ENCODE peak calls at places on chromosomes 2 and 18, in nine cellular contexts. One of them, this sample, is unnamed.

GRCh38 chr2:67479256-67479655 is 82.1 kb downstream of the ETAA1 start:
- DNase-seq in upper lobe of right lung: no peak
- DNase-seq in effector memory CD4-positive, alpha-beta T cell: no peak
- DNase-seq in HCT116: no peak
- DNase-seq in colonic mucosa: no peak
- DNase-seq in lower lobe of right lung: no peak
- DNase-seq in mammary epithelial cell: no peak
- DNase-seq in right cardiac atrium: no peak
- DNase-seq in ovary: no peak
- DNase-seq in this sample: no peak

GRCh38 chr2:172168917-172169346 is 66.2 kb upstream of the DLX2 start:
- DNase-seq in right cardiac atrium: no peak
- DNase-seq in ovary: no peak
- DNase-seq in effector memory CD4-positive, alpha-beta T cell: no peak
- DNase-seq in HCT116: no peak
- DNase-seq in upper lobe of right lung: no peak
- DNase-seq in colonic mucosa: no peak
- DNase-seq in mammary epithelial cell: peak; percentile 33
- DNase-seq in lower lobe of right lung: no peak
- DNase-seq in this sample: no peak

GRCh38 chr2:206084870-206085741 is 868 bp downstream of the INO80D start:
- DNase-seq in ovary: peak; percentile 50
- DNase-seq in right cardiac atrium: peak; percentile 81
- DNase-seq in HCT116: no peak
- DNase-seq in mammary epithelial cell: peak; percentile 24
- DNase-seq in effector memory CD4-positive, alpha-beta T cell: peak; percentile 32
- DNase-seq in lower lobe of right lung: peak; percentile 60
- DNase-seq in colonic mucosa: peak; percentile 53
- DNase-seq in upper lobe of right lung: peak; percentile 80
- DNase-seq in this sample: peak; percentile 57

GRCh38 chr2:6877402-6878305 is at the start of gene RSAD2:
- DNase-seq in mammary epithelial cell: peak; percentile 71
- DNase-seq in right cardiac atrium: no peak
- DNase-seq in ovary: peak; percentile 49
- DNase-seq in lower lobe of right lung: peak; percentile 47
- DNase-seq in colonic mucosa: peak; percentile 33
- DNase-seq in HCT116: no peak
- DNase-seq in upper lobe of right lung: no peak
- DNase-seq in effector memory CD4-positive, alpha-beta T cell: no peak
- DNase-seq in this sample: no peak

GRCh38 chr2:171390941-171391516 is 42.8 kb downstream of the METTL8 start:
- DNase-seq in mammary epithelial cell: peak; percentile 77
- DNase-seq in HCT116: no peak
- DNase-seq in right cardiac atrium: no peak
- DNase-seq in ovary: no peak
- DNase-seq in upper lobe of right lung: no peak
- DNase-seq in colonic mucosa: no peak
- DNase-seq in effector memory CD4-positive, alpha-beta T cell: no peak
- DNase-seq in lower lobe of right lung: no peak
- DNase-seq in this sample: peak; percentile 87

GRCh38 chr2:72289283-72289682 is 141.6 kb upstream of the CYP26B1 start:
- DNase-seq in ovary: no peak
- DNase-seq in colonic mucosa: no peak
- DNase-seq in effector memory CD4-positive, alpha-beta T cell: no peak
- DNase-seq in right cardiac atrium: no peak
- DNase-seq in mammary epithelial cell: no peak
- DNase-seq in HCT116: no peak
- DNase-seq in upper lobe of right lung: no peak
- DNase-seq in lower lobe of right lung: no peak
- DNase-seq in this sample: no peak

GRCh38 chr2:100856732-100857131 is 36.8 kb downstream of the NPAS2 start:
- DNase-seq in lower lobe of right lung: no peak
- DNase-seq in ovary: no peak
- DNase-seq in colonic mucosa: peak; percentile 60
- DNase-seq in HCT116: no peak
- DNase-seq in mammary epithelial cell: no peak
- DNase-seq in effector memory CD4-positive, alpha-beta T cell: no peak
- DNase-seq in upper lobe of right lung: no peak
- DNase-seq in right cardiac atrium: no peak
- DNase-seq in this sample: no peak

GRCh38 chr18:5419601-5420000 is 124.1 kb upstream of the ZBTB14 start:
- DNase-seq in colonic mucosa: no peak
- DNase-seq in mammary epithelial cell: no peak
- DNase-seq in upper lobe of right lung: no peak
- DNase-seq in right cardiac atrium: no peak
- DNase-seq in ovary: no peak
- DNase-seq in lower lobe of right lung: no peak
- DNase-seq in HCT116: no peak
- DNase-seq in effector memory CD4-positive, alpha-beta T cell: no peak
- DNase-seq in this sample: no peak

GRCh38 chr2:220227272-220227920 is 600.0 kb downstream of the SLC4A3 start:
- DNase-seq in effector memory CD4-positive, alpha-beta T cell: no peak
- DNase-seq in right cardiac atrium: no peak
- DNase-seq in mammary epithelial cell: peak; percentile 50
- DNase-seq in ovary: no peak
- DNase-seq in HCT116: no peak
- DNase-seq in upper lobe of right lung: no peak
- DNase-seq in lower lobe of right lung: no peak
- DNase-seq in colonic mucosa: no peak
- DNase-seq in this sample: no peak
- H3K4me1 ChIP-seq in effector memory CD4-positive, alpha-beta T cell: no peaks in the 10 kb centered on the region
- H3K4me1 ChIP-seq in right cardiac atrium: no peaks in the 10 kb centered on the region
- H3K4me1 ChIP-seq in mammary epithelial cell: peaks cover 58% of the 10 kb centered on the region
- H3K4me1 ChIP-seq in ovary: no peaks in the 10 kb centered on the region
- H3K4me1 ChIP-seq in HCT116: peaks cover 81% of the 10 kb centered on the region
- H3K4me1 ChIP-seq in upper lobe of right lung: no peaks in the 10 kb centered on the region
- H3K4me1 ChIP-seq in lower lobe of right lung: no peaks in the 10 kb centered on the region
- H3K4me1 ChIP-seq in colonic mucosa: no peaks in the 10 kb centered on the region
- H3K4me1 ChIP-seq in this sample: peaks cover 66% of the 10 kb centered on the region

DNA sequence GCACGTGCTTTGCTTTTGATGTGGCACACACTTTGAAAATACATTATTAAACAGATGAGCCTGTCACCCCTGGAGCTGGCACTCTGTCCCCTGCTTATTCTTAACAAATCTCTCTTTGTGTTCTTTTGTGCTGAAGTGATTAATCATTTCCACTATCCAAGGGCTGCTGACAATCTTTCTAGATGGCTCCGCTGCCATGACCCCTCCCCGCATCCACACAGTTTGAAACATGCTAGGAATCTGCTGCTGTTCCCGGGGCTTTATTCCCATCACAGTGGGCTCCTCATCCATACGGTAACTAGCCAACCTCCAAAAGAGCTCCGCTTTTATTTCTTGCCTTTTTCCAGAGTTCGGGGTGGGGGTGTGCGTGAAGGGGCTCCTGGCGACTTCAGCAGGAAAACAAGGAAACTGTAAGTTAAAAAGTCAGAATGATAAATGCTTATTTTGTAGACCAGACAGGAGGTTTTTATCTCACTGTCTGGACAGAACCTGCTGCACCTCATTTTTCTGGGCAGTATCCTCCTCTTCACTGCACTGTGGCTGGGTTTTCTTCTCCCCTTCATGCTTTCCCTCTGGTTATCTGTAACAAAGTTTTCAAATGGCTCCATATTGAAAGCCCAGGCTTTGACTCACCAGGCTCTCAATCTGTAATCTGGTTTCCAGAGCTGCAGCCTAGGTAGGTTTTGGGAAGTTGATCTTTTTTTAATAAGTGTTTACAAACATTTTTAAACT is 319.7 kb downstream of the AFF3 start:
- DNase-seq in HCT116: no peak
- DNase-seq in lower lobe of right lung: no peak
- DNase-seq in effector memory CD4-positive, alpha-beta T cell: no peak
- DNase-seq in right cardiac atrium: no peak
- DNase-seq in mammary epithelial cell: no peak
- DNase-seq in upper lobe of right lung: no peak
- DNase-seq in colonic mucosa: no peak
- DNase-seq in ovary: no peak
- DNase-seq in this sample: no peak
- H3K4me3 ChIP-seq in HCT116: no peak overlapping the region
- H3K4me3 ChIP-seq in lower lobe of right lung: no peak overlapping the region
- H3K4me3 ChIP-seq in effector memory CD4-positive, alpha-beta T cell: no peak overlapping the region
- H3K4me3 ChIP-seq in right cardiac atrium: no peak overlapping the region
- H3K4me3 ChIP-seq in mammary epithelial cell: no peak overlapping the region
- H3K4me3 ChIP-seq in upper lobe of right lung: no peak overlapping the region
- H3K4me3 ChIP-seq in colonic mucosa: no peak overlapping the region
- H3K4me3 ChIP-seq in ovary: no peak overlapping the region
- H3K4me3 ChIP-seq in this sample: no peak overlapping the region

GRCh38 chr2:85889648-85890281 is 975 bp upstream of the ST3GAL5 start:
- DNase-seq in ovary: no peak
- DNase-seq in effector memory CD4-positive, alpha-beta T cell: no peak
- DNase-seq in mammary epithelial cell: no peak
- DNase-seq in upper lobe of right lung: peak; percentile 78
- DNase-seq in HCT116: no peak
- DNase-seq in lower lobe of right lung: peak; percentile 69
- DNase-seq in right cardiac atrium: no peak
- DNase-seq in colonic mucosa: peak; percentile 31
- DNase-seq in this sample: peak; percentile 28

GRCh38 chr2:85888020-85888744 is 608 bp downstream of the ST3GAL5 start:
- DNase-seq in lower lobe of right lung: peak; percentile 57
- DNase-seq in upper lobe of right lung: no peak
- DNase-seq in right cardiac atrium: peak; percentile 69
- DNase-seq in HCT116: no peak
- DNase-seq in effector memory CD4-positive, alpha-beta T cell: no peak
- DNase-seq in colonic mucosa: peak; percentile 32
- DNase-seq in ovary: peak; percentile 44
- DNase-seq in mammary epithelial cell: no peak
- DNase-seq in this sample: peak; percentile 43

GRCh38 chr2:85890522-85891176 is 1.9 kb upstream of the ST3GAL5 start:
- DNase-seq in upper lobe of right lung: no peak
- DNase-seq in colonic mucosa: no peak
- DNase-seq in mammary epithelial cell: no peak
- DNase-seq in ovary: no peak
- DNase-seq in HCT116: no peak
- DNase-seq in lower lobe of right lung: no peak
- DNase-seq in right cardiac atrium: no peak
- DNase-seq in effector memory CD4-positive, alpha-beta T cell: no peak
- DNase-seq in this sample: no peak

GRCh38 chr2:85887566-85888019 is 1.2 kb downstream of the ST3GAL5 start:
- DNase-seq in ovary: peak; percentile 57
- DNase-seq in HCT116: no peak
- DNase-seq in colonic mucosa: peak; percentile 54
- DNase-seq in right cardiac atrium: peak; percentile 78
- DNase-seq in lower lobe of right lung: peak; percentile 65
- DNase-seq in mammary epithelial cell: peak; percentile 56
- DNase-seq in effector memory CD4-positive, alpha-beta T cell: peak; percentile 27
- DNase-seq in upper lobe of right lung: peak; percentile 78
- DNase-seq in this sample: peak; percentile 66

GRCh38 chr2:85888745-85889647 is at the start of gene ST3GAL5:
- DNase-seq in effector memory CD4-positive, alpha-beta T cell: peak; percentile 85
- DNase-seq in mammary epithelial cell: peak; percentile 72
- DNase-seq in colonic mucosa: peak; percentile 93
- DNase-seq in ovary: peak; percentile 92
- DNase-seq in upper lobe of right lung: peak; percentile 98
- DNase-seq in HCT116: peak; percentile 67
- DNase-seq in right cardiac atrium: peak; percentile 98
- DNase-seq in lower lobe of right lung: peak; percentile 94
- DNase-seq in this sample: peak; percentile 94
- H3K27ac ChIP-seq in effector memory CD4-positive, alpha-beta T cell: peak within 1 kb of the TSS; percentile 73
- H3K27ac ChIP-seq in mammary epithelial cell: peak within 1 kb of the TSS; percentile 56
- H3K27ac ChIP-seq in colonic mucosa: peak within 1 kb of the TSS; percentile 78
- H3K27ac ChIP-seq in ovary: peak within 1 kb of the TSS; percentile 84
- H3K27ac ChIP-seq in upper lobe of right lung: peak within 1 kb of the TSS; percentile 91
- H3K27ac ChIP-seq in HCT116: peak within 1 kb of the TSS; percentile 31
- H3K27ac ChIP-seq in right cardiac atrium: peak within 1 kb of the TSS; percentile 76
- H3K27ac ChIP-seq in lower lobe of right lung: peak within 1 kb of the TSS; percentile 83
- H3K27ac ChIP-seq in this sample: peak within 1 kb of the TSS; percentile 50

GRCh38 chr2:151205601-151206000 is 56.1 kb downstream of the RBM43 start:
- DNase-seq in right cardiac atrium: no peak
- DNase-seq in HCT116: no peak
- DNase-seq in upper lobe of right lung: no peak
- DNase-seq in lower lobe of right lung: no peak
- DNase-seq in effector memory CD4-positive, alpha-beta T cell: no peak
- DNase-seq in mammary epithelial cell: no peak
- DNase-seq in colonic mucosa: no peak
- DNase-seq in ovary: no peak
- DNase-seq in this sample: no peak

GRCh38 chr2:151206446-151206968 is 55.2 kb downstream of the RBM43 start:
- DNase-seq in colonic mucosa: no peak
- DNase-seq in ovary: no peak
- DNase-seq in effector memory CD4-positive, alpha-beta T cell: no peak
- DNase-seq in lower lobe of right lung: no peak
- DNase-seq in HCT116: no peak
- DNase-seq in mammary epithelial cell: no peak
- DNase-seq in right cardiac atrium: no peak
- DNase-seq in upper lobe of right lung: no peak
- DNase-seq in this sample: no peak

GRCh38 chr2:151204720-151205119 is 56.9 kb downstream of the RBM43 start:
- DNase-seq in upper lobe of right lung: no peak
- DNase-seq in ovary: no peak
- DNase-seq in right cardiac atrium: no peak
- DNase-seq in colonic mucosa: no peak
- DNase-seq in effector memory CD4-positive, alpha-beta T cell: no peak
- DNase-seq in HCT116: no peak
- DNase-seq in mammary epithelial cell: no peak
- DNase-seq in lower lobe of right lung: no peak
- DNase-seq in this sample: no peak

DNA sequence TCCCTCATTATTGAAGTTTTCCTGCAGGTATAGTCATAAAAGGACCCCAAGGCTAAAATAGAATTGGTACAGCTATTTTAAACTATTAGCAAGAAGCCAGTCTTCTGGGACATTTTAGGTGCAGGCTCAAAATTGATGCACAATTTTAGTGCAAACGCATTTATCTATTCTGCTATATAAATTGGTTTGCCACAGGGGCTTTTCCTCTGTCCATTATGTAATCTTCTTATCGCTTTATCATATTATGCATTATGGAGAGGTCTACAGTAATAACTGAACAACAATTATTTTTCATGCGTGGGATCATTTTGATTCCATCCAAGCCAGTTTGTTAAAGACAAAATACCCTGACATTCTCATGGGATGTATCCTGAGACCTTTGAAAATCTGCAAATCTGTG is 54.6 kb downstream of the RBM43 start:
- DNase-seq in HCT116: no peak
- DNase-seq in upper lobe of right lung: no peak
- DNase-seq in colonic mucosa: no peak
- DNase-seq in right cardiac atrium: no peak
- DNase-seq in ovary: no peak
- DNase-seq in mammary epithelial cell: no peak
- DNase-seq in effector memory CD4-positive, alpha-beta T cell: no peak
- DNase-seq in lower lobe of right lung: no peak
- DNase-seq in this sample: no peak
- H3K4me1 ChIP-seq in HCT116: no peaks in the 10 kb centered on the region
- H3K4me1 ChIP-seq in upper lobe of right lung: no peaks in the 10 kb centered on the region
- H3K4me1 ChIP-seq in colonic mucosa: no peaks in the 10 kb centered on the region
- H3K4me1 ChIP-seq in right cardiac atrium: no peaks in the 10 kb centered on the region
- H3K4me1 ChIP-seq in ovary: no peaks in the 10 kb centered on the region
- H3K4me1 ChIP-seq in mammary epithelial cell: no peaks in the 10 kb centered on the region
- H3K4me1 ChIP-seq in effector memory CD4-positive, alpha-beta T cell: no peaks in the 10 kb centered on the region
- H3K4me1 ChIP-seq in lower lobe of right lung: no peaks in the 10 kb centered on the region
- H3K4me1 ChIP-seq in this sample: peaks cover 6% of the 10 kb centered on the region